ENCODE peak calls at places on chromosomes 5 and 9, in eight cellular contexts. N, C, A, S, J, M, E and R are unnamed samples.

GRCh38 chr5:145776886-145777285 is 58.3 kb downstream of the PRELID2 start:
- DNase-seq in N (peak), C (no peak), A (no peak), S (no peak), J (no peak), M (peak), E (peak), R (peak)

GRCh38 chr9:34796924-34797323 is 87.0 kb upstream of the CCL21 start:
- DNase-seq in N (no peak), C (no peak), A (no peak), S (no peak), J (no peak), M (no peak), E (no peak), R (no peak)

GRCh38 chr9:81225586-81225985 is 463.8 kb downstream of the TLE1 start:
- DNase-seq in N (no peak), C (no peak), A (no peak), S (no peak), J (no peak), M (no peak), E (no peak), R (no peak)

GRCh38 chr5:180026320-180026719 is 45.2 kb downstream of the RNF130 start:
- DNase-seq in N (no peak), C (no peak), A (no peak), S (no peak), J (peak), M (peak), E (peak), R (peak)

GRCh38 chr5:9514968-9515367 is 30.9 kb downstream of the SEMA5A start:
- DNase-seq in N (no peak), C (no peak), A (no peak), S (no peak), J (no peak), M (no peak), E (no peak), R (no peak)

GRCh38 chr9:21580636-21581353 is 98.7 kb upstream of the IFNE start:
- DNase-seq in N (no peak), C (no peak), A (no peak), S (no peak), J (no peak), M (peak), E (peak), R (no peak)

GRCh38 chr5:150672884-150673275 is 11.8 kb downstream of the MYOZ3 start:
- DNase-seq in N (no peak), C (no peak), A (no peak), S (no peak), J (no peak), M (no peak), E (no peak), R (no peak)

GRCh38 chr5:43104102-43104501 is 16.6 kb upstream of the ZNF131 start:
- DNase-seq in N (no peak), C (no peak), A (no peak), S (no peak), J (no peak), M (no peak), E (peak), R (no peak)

GRCh38 chr9:105911104-105911911 is 217.0 kb downstream of the TMEM38B start:
- DNase-seq in N (no peak), C (no peak), A (no peak), S (no peak), J (no peak), M (peak), E (no peak), R (peak)

GRCh38 chr5:19547640-19548039 is 440.4 kb downstream of the CDH18 start:
- DNase-seq in N (no peak), C (no peak), A (no peak), S (no peak), J (no peak), M (peak), E (no peak), R (no peak)

GRCh38 chr9:109707355-109707754 is 72.6 kb upstream of the PALM2AKAP2 start:
- DNase-seq in N (no peak), C (no peak), A (no peak), S (no peak), J (no peak), M (peak), E (no peak), R (no peak)

GRCh38 chr5:13244151-13244550 is 700.3 kb downstream of the DNAH5 start:
- DNase-seq in N (no peak), C (no peak), A (no peak), S (no peak), J (no peak), M (no peak), E (no peak), R (no peak)

GRCh38 chr9:113131689-113132151 is 19.1 kb upstream of the SLC31A2 start:
- DNase-seq in N (no peak), C (no peak), A (no peak), S (no peak), J (no peak), M (peak), E (peak), R (no peak)

GRCh38 chr9:79013715-79014610 is 557.8 kb upstream of the TLE4 start:
- DNase-seq in N (peak), C (no peak), A (no peak), S (no peak), J (no peak), M (peak), E (no peak), R (peak)

GRCh38 chr9:9563817-9564216 is 1049.0 kb downstream of the PTPRD start:
- DNase-seq in N (no peak), C (no peak), A (no peak), S (no peak), J (no peak), M (no peak), E (no peak), R (no peak)

GRCh38 chr5:66985394-66985793 is 211.2 kb downstream of the CD180 start:
- DNase-seq in N (no peak), C (no peak), A (no peak), S (no peak), J (no peak), M (no peak), E (no peak), R (no peak)

GRCh38 chr5:79990598-79991507 is at the start of gene MTX3:
- DNase-seq in N (peak), C (peak), A (peak), S (peak), J (peak), M (peak), E (peak), R (peak)

GRCh38 chr5:128764910-128765309 is 200.4 kb upstream of the SLC27A6 start:
- DNase-seq in N (no peak), C (no peak), A (no peak), S (no peak), J (no peak), M (no peak), E (no peak), R (no peak)

GRCh38 chr9:138047469-138048040 is 170.0 kb downstream of the CACNA1B start:
- DNase-seq in N (no peak), C (no peak), A (no peak), S (no peak), J (no peak), M (no peak), E (no peak), R (no peak)

GRCh38 chr9:16869140-16869903 is 1.1 kb downstream of the BNC2 start:
- DNase-seq in N (no peak), C (peak), A (no peak), S (no peak), J (no peak), M (peak), E (peak), R (no peak)
- H3K4me3 ChIP-seq in N (peak), C (peak), A (no peak), S (peak), J (no peak), M (peak), E (peak), R (peak)

DNA sequence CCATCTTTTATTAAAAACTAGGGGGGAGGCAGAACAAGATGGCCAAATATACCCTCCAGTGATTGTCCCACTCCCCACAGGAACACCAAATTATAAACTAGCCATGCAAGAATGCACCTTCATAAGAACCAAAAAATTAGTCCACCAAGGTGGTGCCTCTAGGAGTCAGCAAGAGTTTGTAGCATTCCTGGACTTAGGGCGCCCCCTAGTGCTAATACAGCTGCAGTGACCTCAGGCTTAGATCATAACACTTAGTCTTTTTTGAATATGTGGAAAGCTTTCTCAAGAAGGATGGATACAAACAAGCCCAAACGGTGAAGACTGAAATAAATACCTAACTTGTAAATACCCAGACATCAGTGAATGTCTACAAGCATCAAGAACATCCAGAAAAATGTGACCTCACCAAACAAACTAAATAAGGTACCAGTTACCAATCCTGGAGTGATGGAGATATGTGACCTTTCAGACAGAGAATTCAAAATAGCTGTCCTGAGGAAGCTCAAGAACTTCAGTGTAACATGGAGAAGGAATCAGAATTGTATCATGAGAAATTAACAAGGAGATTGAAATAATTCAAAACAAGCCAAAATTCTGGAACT is 19.3 kb downstream of the PPIP5K2 start:
- DNase-seq in N (peak), C (peak), A (peak), S (peak), J (peak), M (peak), E (peak), R (peak)
- TF ChIP-seq CTCF in N (peak), C (peak), A (peak), S (peak), J (peak), M (peak), E (peak), R (peak)

GRCh38 chr9:23824241-23825142 is 1.5 kb downstream of the ELAVL2 start:
- DNase-seq in N (no peak), C (no peak), A (no peak), S (no peak), J (no peak), M (peak), E (no peak), R (peak)

GRCh38 chr9:23819403-23819802 is 6.6 kb downstream of the ELAVL2 start:
- DNase-seq in N (no peak), C (no peak), A (no peak), S (no peak), J (no peak), M (no peak), E (no peak), R (no peak)

GRCh38 chr9:23821400-23822181 is 4.4 kb downstream of the ELAVL2 start:
- DNase-seq in N (no peak), C (no peak), A (no peak), S (no peak), J (no peak), M (peak), E (no peak), R (no peak)

GRCh38 chr9:23822331-23823169 is 3.5 kb downstream of the ELAVL2 start:
- DNase-seq in N (no peak), C (no peak), A (no peak), S (no peak), J (no peak), M (no peak), E (no peak), R (no peak)

DNA sequence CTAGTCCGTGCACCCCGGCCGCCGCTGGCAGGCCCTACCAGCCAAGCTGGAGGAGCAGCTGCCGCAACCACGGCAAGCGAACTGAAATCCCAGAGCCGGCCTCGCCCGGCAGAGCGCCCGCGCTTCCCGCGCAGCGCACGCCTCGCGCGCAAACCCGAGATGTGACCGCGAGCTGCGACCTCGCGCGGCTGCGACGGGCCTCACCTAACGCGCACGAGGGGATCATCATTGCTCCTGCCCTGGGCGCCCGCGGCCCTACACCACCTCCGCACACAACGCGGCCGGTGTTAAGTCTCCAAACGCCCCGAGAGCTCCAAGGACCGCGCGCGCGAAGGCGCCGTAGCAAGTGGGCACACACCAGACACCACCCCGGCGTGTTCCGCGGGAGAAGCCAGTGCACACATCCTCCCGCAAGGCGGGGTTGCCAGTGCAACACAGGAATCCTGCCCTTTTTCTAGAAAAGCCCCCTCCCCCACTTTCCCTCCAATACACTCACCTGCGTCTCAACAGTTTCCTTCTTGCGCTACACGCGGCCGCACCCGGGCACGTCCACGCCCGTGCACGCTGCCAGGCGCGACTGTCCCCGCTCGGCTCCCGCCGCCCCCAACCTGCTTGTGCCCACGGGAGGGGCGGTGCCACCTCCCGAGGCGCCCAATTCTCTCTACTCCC is 5.2 kb downstream of the ELAVL2 start:
- DNase-seq in N (no peak), C (no peak), A (no peak), S (no peak), J (no peak), M (peak), E (no peak), R (no peak)
- H3K4me3 ChIP-seq in N (no peak), C (peak), A (no peak), S (peak), J (no peak), M (peak), E (no peak), R (no peak)

DNA sequence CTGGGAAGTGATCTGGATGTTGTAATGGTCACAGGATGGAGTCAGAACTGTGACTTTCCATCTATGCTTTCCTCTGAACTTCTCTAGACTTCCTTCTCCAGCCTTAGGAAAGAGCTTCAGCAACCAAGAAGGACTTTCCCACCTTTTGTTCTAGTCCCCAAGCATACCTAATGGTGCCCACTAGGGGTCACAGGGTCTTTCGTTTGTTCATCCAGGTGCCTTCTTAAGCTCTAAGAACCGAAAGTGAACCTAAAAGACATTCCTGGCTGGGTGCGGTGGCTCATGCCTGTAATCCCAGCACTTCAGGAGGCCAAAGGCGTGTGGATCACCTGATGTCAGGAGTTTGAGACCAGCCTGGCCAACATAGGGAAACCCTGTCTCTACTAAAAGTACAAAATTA is 1.8 kb upstream of the WNT8A start:
- DNase-seq in N (no peak), C (no peak), A (no peak), S (no peak), J (peak), M (no peak), E (no peak), R (no peak)
- TF ChIP-seq CTCF in N (no peak), C (no peak), A (peak), S (no peak), J (peak), M (no peak), E (no peak), R (no peak)

GRCh38 chr5:59312223-59312622 is 581.3 kb downstream of the PDE4D start:
- DNase-seq in N (no peak), C (no peak), A (no peak), S (no peak), J (no peak), M (no peak), E (no peak), R (no peak)
- H3K4me3 ChIP-seq in N (no peak), C (no peak), A (no peak), S (no peak), J (no peak), M (no peak), E (no peak), R (no peak)

DNA sequence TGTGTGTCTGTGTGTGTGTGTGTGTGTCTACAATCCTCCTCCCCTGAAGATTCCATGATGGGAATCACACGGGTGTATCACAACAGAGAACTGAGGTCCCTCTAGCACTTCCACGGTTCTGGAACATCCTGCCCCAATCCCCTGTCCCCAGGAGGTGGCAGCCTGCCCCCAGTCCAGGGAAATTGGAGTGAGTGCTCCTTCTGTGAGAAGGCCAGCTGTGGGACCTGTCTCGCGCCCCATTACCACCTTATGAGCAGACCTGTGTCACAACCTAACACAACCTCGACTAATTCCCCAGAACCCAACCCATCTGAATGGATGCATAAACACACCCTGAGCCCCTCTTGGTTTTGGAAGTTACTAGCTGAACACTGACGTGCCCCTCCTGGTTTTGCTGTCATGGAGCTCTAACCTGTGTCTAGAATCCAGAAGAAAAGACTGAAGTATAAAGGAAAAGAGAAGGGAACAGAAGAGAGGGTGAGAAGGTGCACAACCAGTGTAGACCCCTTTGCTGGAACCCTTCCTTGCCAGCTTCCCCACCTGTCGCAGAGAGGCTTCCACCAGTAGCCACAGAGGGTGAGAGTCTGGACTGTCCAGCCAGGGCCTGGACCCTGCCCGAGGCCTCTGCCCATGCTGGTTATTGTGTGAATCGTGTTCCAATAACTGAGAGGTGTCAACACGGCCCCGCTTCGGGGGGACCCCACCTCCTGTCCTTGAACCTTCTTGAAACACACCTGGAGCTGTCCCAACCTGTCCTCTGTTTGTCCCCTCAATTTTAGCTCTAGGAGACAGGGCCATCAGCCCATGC is 3.4 kb downstream of the BTNL9 start:
- DNase-seq in N (no peak), C (no peak), A (no peak), S (peak), J (peak), M (peak), E (no peak), R (no peak)
- TF ChIP-seq CTCF in N (no peak), C (no peak), A (peak), S (peak), J (peak), M (peak), E (no peak), R (no peak)